ENCODE peak calls at places on chromosomes 5 and 9, in ten cellular contexts. P is mucosa of descending colon, Z is brain microvascular endothelial cell, L is lower lobe of right lung, F is astrocyte of the spinal cord, C is cardiac fibroblast, N is AG04449, Y is astrocyte, O is heart left ventricle, U is lower leg skin. V is an unnamed sample.

GRCh38 chr9:93709600-93710369 is 133.4 kb downstream of the PHF2 start:
- DNase-seq in P (no peak), Z (no peak), L (no peak), F (no peak), C (peak), N (no peak), Y (no peak), O (no peak), U (no peak), V (no peak)

GRCh38 chr5:150781706-150782614 is 3.4 kb downstream of the SMIM3 start:
- DNase-seq in P (peak), Z (peak), L (no peak), F (peak), C (peak), N (peak), Y (peak), O (peak), U (no peak), V (peak)

GRCh38 chr5:115168829-115169391 is 798 bp downstream of the TRIM36 start:
- DNase-seq in P (no peak), Z (no peak), L (no peak), F (no peak), C (no peak), N (no peak), Y (no peak), O (no peak), U (no peak), V (no peak)

GRCh38 chr9:137696526-137696925 is 77.7 kb downstream of the EHMT1 start:
- DNase-seq in P (no peak), Z (no peak), L (no peak), F (no peak), C (no peak), N (no peak), Y (no peak), O (no peak), U (no peak), V (no peak)

GRCh38 chr5:74631088-74631960 is 9.2 kb downstream of the ENC1 start:
- DNase-seq in P (no peak), Z (peak), L (no peak), F (peak), C (peak), N (no peak), Y (peak), O (no peak), U (no peak), V (peak)

GRCh38 chr9:72807765-72808445 is 144.9 kb downstream of the ALDH1A1 start:
- DNase-seq in P (no peak), Z (no peak), L (no peak), F (no peak), C (peak), N (no peak), Y (no peak), O (no peak), U (no peak), V (peak)

GRCh38 chr9:33128570-33128969 is 38.6 kb downstream of the B4GALT1 start:
- DNase-seq in P (no peak), Z (no peak), L (no peak), F (no peak), C (no peak), N (no peak), Y (no peak), O (no peak), U (no peak), V (no peak)

GRCh38 chr9:114321759-114322158 is 1.1 kb upstream of the ORM1 start:
- DNase-seq in P (peak), Z (peak), L (no peak), F (peak), C (peak), N (no peak), Y (peak), O (no peak), U (no peak), V (no peak)

GRCh38 chr5:179914032-179914755 is 6.5 kb upstream of the TBC1D9B start:
- DNase-seq in P (no peak), Z (peak), L (no peak), F (peak), C (peak), N (peak), Y (peak), O (no peak), U (peak), V (peak)

GRCh38 chr9:34594177-34594576 is 4.7 kb upstream of the CNTFR start:
- DNase-seq in P (no peak), Z (no peak), L (no peak), F (no peak), C (no peak), N (no peak), Y (no peak), O (no peak), U (no peak), V (no peak)

GRCh38 chr9:22216730-22217160 is 207.6 kb upstream of the CDKN2B start:
- DNase-seq in P (no peak), Z (peak), L (no peak), F (peak), C (peak), N (no peak), Y (peak), O (no peak), U (no peak), V (peak)

GRCh38 chr9:136695435-136695895 is 8.2 kb upstream of the AGPAT2 start:
- DNase-seq in P (peak), Z (no peak), L (peak), F (peak), C (no peak), N (no peak), Y (no peak), O (no peak), U (no peak), V (no peak)

GRCh38 chr9:128405077-128405779 is 15.4 kb upstream of the CERCAM start:
- DNase-seq in P (no peak), Z (no peak), L (no peak), F (no peak), C (no peak), N (no peak), Y (no peak), O (no peak), U (no peak), V (no peak)

GRCh38 chr9:137479892-137480685 is 21.0 kb upstream of the NSMF start:
- DNase-seq in P (peak), Z (no peak), L (no peak), F (no peak), C (no peak), N (no peak), Y (no peak), O (no peak), U (no peak), V (no peak)

GRCh38 chr5:88230546-88231066 is 38.0 kb downstream of the TMEM161B start:
- DNase-seq in P (no peak), Z (no peak), L (no peak), F (no peak), C (no peak), N (no peak), Y (no peak), O (no peak), U (no peak), V (no peak)

GRCh38 chr9:114060070-114060469 is 18.0 kb downstream of the AMBP start:
- DNase-seq in P (no peak), Z (no peak), L (no peak), F (no peak), C (no peak), N (no peak), Y (no peak), O (no peak), U (no peak), V (no peak)

GRCh38 chr5:83721878-83722779 is 1.5 kb upstream of the HAPLN1 start:
- DNase-seq in P (peak), Z (peak), L (peak), F (peak), C (peak), N (peak), Y (peak), O (peak), U (no peak), V (peak)

GRCh38 chr5:15393146-15393545 is 106.8 kb upstream of the FBXL7 start:
- DNase-seq in P (no peak), Z (no peak), L (no peak), F (no peak), C (no peak), N (no peak), Y (no peak), O (no peak), U (no peak), V (no peak)

GRCh38 chr5:102531506-102531905 is 32.7 kb upstream of the SLCO6A1 start:
- DNase-seq in P (no peak), Z (no peak), L (no peak), F (no peak), C (peak), N (no peak), Y (no peak), O (no peak), U (no peak), V (no peak)

GRCh38 chr5:55234171-55234700 is 828 bp upstream of the CCNO start:
- DNase-seq in P (peak), Z (peak), L (no peak), F (peak), C (peak), N (no peak), Y (no peak), O (no peak), U (no peak), V (no peak)

GRCh38 chr9:129333961-129334743 is 156.1 kb upstream of the IER5L start:
- DNase-seq in P (peak), Z (peak), L (peak), F (peak), C (peak), N (peak), Y (peak), O (peak), U (peak), V (peak)

GRCh38 chr5:160496784-160497183 is 75.1 kb downstream of the PTTG1 start:
- DNase-seq in P (no peak), Z (peak), L (no peak), F (no peak), C (peak), N (no peak), Y (no peak), O (no peak), U (no peak), V (no peak)

GRCh38 chr5:104372796-104373195 is 810.2 kb upstream of the NUDT12 start:
- DNase-seq in P (no peak), Z (no peak), L (no peak), F (no peak), C (peak), N (no peak), Y (peak), O (no peak), U (no peak), V (no peak)

GRCh38 chr5:147507480-147508126 is 2.3 kb downstream of the DPYSL3 start:
- DNase-seq in P (no peak), Z (no peak), L (no peak), F (peak), C (peak), N (no peak), Y (peak), O (no peak), U (no peak), V (peak)

GRCh38 chr5:96702503-96703383 is 40.6 kb downstream of the CAST start:
- DNase-seq in P (peak), Z (peak), L (peak), F (peak), C (peak), N (no peak), Y (peak), O (peak), U (peak), V (peak)

GRCh38 chr9:70479880-70480291 is 65.4 kb upstream of the KLF9 start:
- DNase-seq in P (peak), Z (peak), L (peak), F (peak), C (peak), N (no peak), Y (peak), O (peak), U (no peak), V (peak)

GRCh38 chr9:107546859-107547258 is 57.3 kb upstream of the KLF4 start:
- DNase-seq in P (no peak), Z (no peak), L (no peak), F (no peak), C (no peak), N (no peak), Y (no peak), O (no peak), U (no peak), V (no peak)

GRCh38 chr9:137446851-137447471 is 5.8 kb upstream of the ENTPD8 start:
- DNase-seq in P (peak), Z (no peak), L (peak), F (no peak), C (no peak), N (no peak), Y (no peak), O (peak), U (no peak), V (peak)

GRCh38 chr5:87246046-87246445 is 21.6 kb upstream of the RASA1 start:
- DNase-seq in P (no peak), Z (no peak), L (no peak), F (no peak), C (no peak), N (no peak), Y (no peak), O (no peak), U (no peak), V (no peak)

GRCh38 chr9:138078846-138079245 is 201.3 kb downstream of the CACNA1B start:
- DNase-seq in P (no peak), Z (no peak), L (no peak), F (no peak), C (no peak), N (no peak), Y (no peak), O (no peak), U (no peak), V (no peak)

GRCh38 chr5:139649082-139649991 is 1.2 kb downstream of the CXXC5 start:
- DNase-seq in P (peak), Z (no peak), L (peak), F (peak), C (peak), N (no peak), Y (no peak), O (peak), U (no peak), V (peak)

GRCh38 chr5:321233-321725 is at the start of gene AHRR:
- DNase-seq in P (peak), Z (peak), L (peak), F (peak), C (peak), N (no peak), Y (peak), O (peak), U (no peak), V (peak)
- TF ChIP-seq CTCF in P (peak), Z (peak), L (peak), F (peak), C (peak), N (peak), Y (no peak), O (peak), U (no peak), V (peak)

DNA sequence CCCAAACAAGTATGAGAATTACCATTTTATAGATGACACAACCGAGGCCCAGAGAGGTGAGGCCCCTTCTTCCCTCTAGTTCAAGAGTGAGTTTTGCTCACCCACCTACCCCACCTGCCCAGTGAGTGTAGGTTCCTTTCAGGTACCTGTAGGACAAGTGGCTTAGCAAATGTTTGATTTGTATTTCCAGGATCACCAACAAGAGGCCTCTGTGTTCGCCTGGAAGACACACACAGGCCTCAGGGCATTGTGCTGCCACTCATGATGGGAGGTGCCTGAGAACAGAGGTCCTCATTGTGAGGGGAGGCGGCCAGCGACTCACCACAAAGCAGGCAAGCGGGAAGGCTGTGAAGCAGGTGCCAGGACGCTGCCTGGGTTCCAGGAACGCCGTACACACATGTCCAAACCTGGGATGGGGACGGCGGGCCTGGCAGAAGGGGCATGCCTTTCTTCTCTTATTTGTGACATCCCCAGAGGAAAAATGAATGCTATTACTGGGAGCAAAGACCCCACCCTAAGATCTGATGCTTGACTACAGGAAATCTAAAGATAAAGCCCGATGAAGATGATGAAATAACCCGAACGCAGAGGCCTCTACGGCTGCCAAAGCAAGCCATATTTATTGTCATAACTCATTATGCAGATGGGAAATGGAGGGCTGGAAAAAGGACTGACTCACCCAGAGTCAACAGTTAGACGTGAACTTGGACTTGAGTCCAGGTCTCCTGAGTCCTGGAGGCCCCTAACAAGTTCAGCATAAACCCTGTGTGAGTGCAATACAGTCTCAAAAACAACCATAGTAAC is 60.2 kb upstream of the SLC25A51 start:
- DNase-seq in P (peak), Z (peak), L (peak), F (peak), C (peak), N (peak), Y (peak), O (no peak), U (peak), V (peak)
- H3K4me3 ChIP-seq in P (no peak), Z (no peak), L (no peak), F (no peak), C (no peak), N (no peak), Y (peak), O (no peak), U (no peak), V (no peak)

DNA sequence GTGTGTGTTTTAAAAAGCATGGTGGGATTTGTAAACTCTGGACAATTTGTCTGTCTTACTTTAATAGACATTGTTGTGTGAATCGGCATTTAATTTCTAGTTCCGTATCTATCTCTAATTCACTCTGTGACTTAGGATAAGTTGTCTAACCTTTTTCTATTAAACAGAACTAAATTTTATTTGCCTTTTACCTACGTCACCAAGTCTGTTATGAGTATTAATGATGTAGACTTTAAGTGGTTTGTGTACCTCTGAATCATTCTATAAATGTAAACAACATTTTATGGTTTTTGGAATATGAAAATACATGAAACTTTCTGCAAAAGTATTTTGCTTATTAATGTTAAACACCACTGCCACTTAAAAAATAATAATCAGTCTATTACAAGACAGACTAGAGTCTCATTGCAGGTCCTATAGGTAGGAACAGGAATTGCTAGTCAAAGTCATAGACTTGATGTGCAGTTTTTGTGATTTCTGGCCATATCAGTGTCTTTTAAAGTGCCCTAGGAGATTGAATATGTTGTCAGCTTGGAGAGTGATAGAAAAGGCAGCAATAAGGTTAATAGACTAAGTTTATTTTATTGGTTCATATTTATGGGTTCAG is 5.6 kb downstream of the RBM27 start:
- DNase-seq in P (no peak), Z (no peak), L (no peak), F (no peak), C (no peak), N (no peak), Y (no peak), O (no peak), U (no peak), V (no peak)
- TF ChIP-seq CTCF in P (no peak), Z (peak), L (no peak), F (peak), C (peak), N (no peak), Y (no peak), O (no peak), U (no peak), V (peak)

GRCh38 chr5:14036514-14036913 is 92.0 kb upstream of the DNAH5 start:
- DNase-seq in P (no peak), Z (peak), L (no peak), F (no peak), C (peak), N (no peak), Y (peak), O (no peak), U (no peak), V (peak)
- H3K4me3 ChIP-seq in P (no peak), Z (peak), L (no peak), F (no peak), C (no peak), N (peak), Y (peak), O (peak), U (no peak), V (peak)

GRCh38 chr5:91928751-91929521 is 545.8 kb upstream of the ARRDC3 start:
- DNase-seq in P (no peak), Z (no peak), L (no peak), F (peak), C (peak), N (no peak), Y (peak), O (no peak), U (no peak), V (no peak)
- TF ChIP-seq CTCF in P (no peak), Z (no peak), L (peak), F (peak), C (peak), N (peak), Y (peak), O (peak), U (no peak), V (peak)

DNA sequence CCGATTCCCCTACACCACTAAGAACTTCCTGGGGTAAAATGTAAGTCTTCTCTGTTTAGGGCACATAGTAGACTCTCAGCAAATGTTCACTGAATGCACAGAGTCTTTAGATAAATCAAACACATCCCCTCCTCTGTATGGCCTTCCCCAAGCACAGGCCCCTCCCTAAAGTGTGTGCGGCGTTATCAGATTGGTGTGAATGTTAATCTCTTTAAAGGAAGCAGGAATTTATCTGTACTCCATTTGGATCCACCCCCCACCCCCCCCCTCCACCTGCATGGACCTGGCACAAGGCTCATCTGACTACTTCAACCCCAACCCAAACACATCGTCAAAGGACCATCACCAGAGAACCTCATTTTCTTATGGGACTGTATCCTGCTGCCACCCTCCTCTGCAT is 6.3 kb downstream of the PCDH1 start:
- DNase-seq in P (no peak), Z (no peak), L (no peak), F (no peak), C (no peak), N (no peak), Y (no peak), O (no peak), U (no peak), V (no peak)
- H3K4me3 ChIP-seq in P (no peak), Z (no peak), L (no peak), F (no peak), C (no peak), N (no peak), Y (no peak), O (no peak), U (no peak), V (no peak)

DNA sequence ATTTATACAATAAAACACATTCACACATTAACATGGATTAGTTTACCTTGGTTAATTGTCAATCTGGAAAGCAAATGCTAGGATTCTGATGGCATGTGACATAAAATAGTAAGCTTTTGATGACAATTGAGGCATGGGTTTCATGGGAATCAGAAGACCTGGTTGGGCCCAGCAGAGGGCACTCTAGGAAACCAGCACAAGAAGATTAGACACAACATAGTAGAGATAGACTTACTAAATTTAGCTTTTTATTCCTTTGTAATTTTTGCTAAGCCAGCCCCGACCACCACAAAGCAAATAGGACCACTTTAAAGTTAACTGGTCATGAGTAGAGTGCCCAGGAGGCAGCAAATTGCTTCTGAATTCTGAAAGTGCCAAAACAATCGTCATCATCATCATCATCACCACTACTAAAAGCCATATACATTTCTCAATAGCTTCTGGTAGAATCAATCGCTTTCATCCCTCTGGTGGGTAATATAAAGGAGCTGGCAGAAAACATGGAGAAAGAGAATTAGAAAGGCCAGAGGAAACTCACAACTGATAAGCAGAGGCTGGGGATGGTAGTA is 163.2 kb downstream of the ARRDC3 start:
- DNase-seq in P (no peak), Z (peak), L (no peak), F (peak), C (peak), N (no peak), Y (no peak), O (peak), U (no peak), V (peak)
- TF ChIP-seq CTCF in P (no peak), Z (peak), L (peak), F (peak), C (peak), N (peak), Y (peak), O (peak), U (no peak), V (peak)

GRCh38 chr9:3873818-3874217 is 348.0 kb upstream of the RFX3 start:
- DNase-seq in P (no peak), Z (no peak), L (no peak), F (no peak), C (peak), N (no peak), Y (peak), O (no peak), U (no peak), V (no peak)
- H3K4me3 ChIP-seq in P (no peak), Z (no peak), L (no peak), F (no peak), C (no peak), N (no peak), Y (no peak), O (no peak), U (no peak), V (no peak)

V was measured in foreskin fibroblast.